ENCODE peak calls at places on chromosomes 3 and 15, in five cellular contexts. One of them, this sample, is unnamed.

GRCh38 chr3:195033531-195034091 is 237.3 kb downstream of the XXYLT1 start:
- DNase-seq in Panc1: no peak
- DNase-seq in HepG2: peak; percentile 53
- DNase-seq in GM23338: no peak
- DNase-seq in HL-60: no peak
- DNase-seq in this sample: no peak

GRCh38 chr15:90749754-90750153 is 32.6 kb downstream of the BLM start:
- DNase-seq in Panc1: no peak
- DNase-seq in HepG2: no peak
- DNase-seq in GM23338: peak; percentile 9
- DNase-seq in HL-60: no peak
- DNase-seq in this sample: no peak

GRCh38 chr3:10435850-10436249 is 69.5 kb downstream of the ATP2B2 start:
- DNase-seq in Panc1: no peak
- DNase-seq in HepG2: no peak
- DNase-seq in GM23338: no peak
- DNase-seq in HL-60: no peak
- DNase-seq in this sample: no peak

GRCh38 chr15:82830427-82831173 is 21.2 kb downstream of the WHAMM start:
- DNase-seq in Panc1: no peak
- DNase-seq in HepG2: no peak
- DNase-seq in GM23338: no peak
- DNase-seq in HL-60: no peak
- DNase-seq in this sample: no peak

GRCh38 chr3:181729071-181729915 is 17.6 kb downstream of the SOX2 start:
- DNase-seq in Panc1: no peak
- DNase-seq in HepG2: no peak
- DNase-seq in GM23338: no peak
- DNase-seq in HL-60: no peak
- DNase-seq in this sample: no peak

GRCh38 chr15:62269504-62269903 is 104.4 kb upstream of the C2CD4B start:
- DNase-seq in Panc1: no peak
- DNase-seq in HepG2: no peak
- DNase-seq in GM23338: peak; percentile 44
- DNase-seq in HL-60: no peak
- DNase-seq in this sample: no peak

GRCh38 chr3:38453914-38454178 is 156 bp downstream of the ACVR2B start:
- DNase-seq in Panc1: no peak
- DNase-seq in HepG2: no peak
- DNase-seq in GM23338: no peak
- DNase-seq in HL-60: no peak
- DNase-seq in this sample: no peak

GRCh38 chr3:15933439-15934144 is 135.8 kb upstream of the ANKRD28 start:
- DNase-seq in Panc1: no peak
- DNase-seq in HepG2: no peak
- DNase-seq in GM23338: no peak
- DNase-seq in HL-60: no peak
- DNase-seq in this sample: no peak

GRCh38 chr3:49719214-49719884 is at the start of gene AMIGO3:
- DNase-seq in Panc1: peak; percentile 22
- DNase-seq in HepG2: no peak
- DNase-seq in GM23338: peak; percentile 99
- DNase-seq in HL-60: peak; percentile 92
- DNase-seq in this sample: peak; percentile 61

GRCh38 chr3:170043506-170043905 is 5.7 kb downstream of the GPR160 start:
- DNase-seq in Panc1: no peak
- DNase-seq in HepG2: no peak
- DNase-seq in GM23338: no peak
- DNase-seq in HL-60: peak; percentile 22
- DNase-seq in this sample: no peak
- TF ChIP-seq REST in Panc1: no peak
- TF ChIP-seq REST in HepG2: no peak
- TF ChIP-seq REST in GM23338: no peak
- TF ChIP-seq REST in HL-60: no peak
- TF ChIP-seq REST in this sample: no peak

DNA sequence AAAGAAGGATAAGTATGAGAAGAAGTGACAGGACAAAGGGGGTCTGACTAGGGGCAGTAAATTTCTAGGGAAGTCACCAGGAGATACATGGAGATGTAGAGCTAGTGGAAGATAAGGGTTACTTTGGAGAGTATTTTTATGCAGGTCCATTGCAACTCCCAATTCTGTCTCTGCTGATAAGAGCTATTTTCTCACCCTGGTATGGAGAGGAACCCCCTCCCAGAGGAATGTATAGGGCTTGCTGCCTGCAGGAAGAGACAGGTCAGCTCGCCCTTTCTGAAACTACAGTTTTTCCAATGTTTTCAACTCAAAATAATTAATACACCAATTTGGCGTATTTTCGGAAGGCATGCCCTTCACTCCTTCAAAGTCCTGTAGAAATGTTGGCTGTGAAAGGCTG is 11.4 kb upstream of the CORO2B start:
- DNase-seq in Panc1: no peak
- DNase-seq in HepG2: no peak
- DNase-seq in GM23338: no peak
- DNase-seq in HL-60: no peak
- DNase-seq in this sample: no peak
- TF ChIP-seq REST in Panc1: no peak
- TF ChIP-seq REST in HepG2: no peak
- TF ChIP-seq REST in GM23338: no peak
- TF ChIP-seq REST in HL-60: no peak
- TF ChIP-seq REST in this sample: no peak

GRCh38 chr3:144032531-144033234 is 61.1 kb downstream of the DIPK2A start:
- DNase-seq in Panc1: no peak
- DNase-seq in HepG2: no peak
- DNase-seq in GM23338: no peak
- DNase-seq in HL-60: no peak
- DNase-seq in this sample: no peak
- TF ChIP-seq REST in Panc1: no peak
- TF ChIP-seq REST in HepG2: no peak
- TF ChIP-seq REST in GM23338: no peak
- TF ChIP-seq REST in HL-60: no peak
- TF ChIP-seq REST in this sample: no peak

GRCh38 chr15:69810441-69811071 is 287.2 kb downstream of the TLE3 start:
- DNase-seq in Panc1: no peak
- DNase-seq in HepG2: no peak
- DNase-seq in GM23338: no peak
- DNase-seq in HL-60: no peak
- DNase-seq in this sample: no peak

GRCh38 chr15:69813881-69814280 is 283.8 kb downstream of the TLE3 start:
- DNase-seq in Panc1: no peak
- DNase-seq in HepG2: no peak
- DNase-seq in GM23338: no peak
- DNase-seq in HL-60: no peak
- DNase-seq in this sample: no peak

GRCh38 chr15:69815793-69816192 is 281.9 kb downstream of the TLE3 start:
- DNase-seq in Panc1: no peak
- DNase-seq in HepG2: no peak
- DNase-seq in GM23338: no peak
- DNase-seq in HL-60: no peak
- DNase-seq in this sample: no peak

GRCh38 chr15:69809421-69809820 is 288.3 kb downstream of the TLE3 start:
- DNase-seq in Panc1: no peak
- DNase-seq in HepG2: no peak
- DNase-seq in GM23338: no peak
- DNase-seq in HL-60: no peak
- DNase-seq in this sample: no peak

GRCh38 chr15:69812881-69813280 is 284.8 kb downstream of the TLE3 start:
- DNase-seq in Panc1: no peak
- DNase-seq in HepG2: no peak
- DNase-seq in GM23338: peak; percentile 80
- DNase-seq in HL-60: no peak
- DNase-seq in this sample: peak; percentile 86
- TF ChIP-seq REST in Panc1: no peak
- TF ChIP-seq REST in HepG2: no peak
- TF ChIP-seq REST in GM23338: no peak
- TF ChIP-seq REST in HL-60: no peak
- TF ChIP-seq REST in this sample: no peak

DNA sequence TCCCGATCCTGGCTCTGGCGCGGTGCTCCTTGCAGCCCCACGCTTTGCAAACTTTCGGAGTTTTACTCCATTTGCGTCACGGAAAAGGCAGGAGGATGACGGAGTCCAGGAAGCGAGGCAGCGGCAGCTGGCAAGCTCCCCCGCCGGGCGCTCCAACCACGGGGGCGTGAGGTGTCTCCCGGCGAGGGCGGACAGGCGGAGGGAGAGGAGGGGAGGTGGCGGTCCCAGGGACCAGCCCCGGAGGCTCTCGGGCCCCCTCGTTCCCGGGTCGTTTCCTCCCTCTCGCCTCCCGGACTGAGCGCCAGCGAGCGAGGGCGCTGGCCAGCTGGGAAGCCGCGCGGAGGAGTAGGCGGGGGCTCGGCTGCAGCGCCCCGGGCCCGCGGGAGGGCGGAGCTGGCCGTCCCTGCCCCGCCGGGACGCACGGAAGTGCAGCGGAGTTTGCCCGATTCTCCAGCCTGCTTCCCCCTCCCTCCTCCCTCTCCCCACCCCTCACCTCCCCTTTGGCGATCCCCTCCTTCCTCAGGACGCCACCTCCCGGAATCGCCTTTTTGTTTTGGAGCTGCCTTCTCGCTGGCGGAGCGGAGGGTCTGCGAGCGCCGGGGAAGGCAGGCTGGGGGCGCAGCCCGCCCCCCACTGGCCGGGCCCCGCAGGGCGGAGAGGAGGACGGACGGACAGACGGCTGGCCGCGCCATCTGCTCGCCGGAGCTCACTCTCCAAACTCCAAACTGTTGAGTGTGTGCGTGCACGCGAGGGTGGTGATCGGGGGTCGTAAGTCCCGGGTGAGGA is at the start of gene SNX33:
- DNase-seq in Panc1: no peak
- DNase-seq in HepG2: peak; percentile 78
- DNase-seq in GM23338: peak; percentile 92
- DNase-seq in HL-60: peak; percentile 41
- DNase-seq in this sample: peak; percentile 88
- TF ChIP-seq REST in Panc1: no peak
- TF ChIP-seq REST in HepG2: no peak
- TF ChIP-seq REST in GM23338: no peak
- TF ChIP-seq REST in HL-60: no peak
- TF ChIP-seq REST in this sample: no peak

GRCh38 chr15:67945951-67946700 is 106.3 kb upstream of the RNU6-1 start:
- DNase-seq in Panc1: no peak
- DNase-seq in HepG2: peak; percentile 98
- DNase-seq in GM23338: peak; percentile 83
- DNase-seq in HL-60: no peak
- DNase-seq in this sample: peak; percentile 59
- TF ChIP-seq REST in Panc1: no peak
- TF ChIP-seq REST in HepG2: no peak
- TF ChIP-seq REST in GM23338: no peak
- TF ChIP-seq REST in HL-60: no peak
- TF ChIP-seq REST in this sample: no peak

DNA sequence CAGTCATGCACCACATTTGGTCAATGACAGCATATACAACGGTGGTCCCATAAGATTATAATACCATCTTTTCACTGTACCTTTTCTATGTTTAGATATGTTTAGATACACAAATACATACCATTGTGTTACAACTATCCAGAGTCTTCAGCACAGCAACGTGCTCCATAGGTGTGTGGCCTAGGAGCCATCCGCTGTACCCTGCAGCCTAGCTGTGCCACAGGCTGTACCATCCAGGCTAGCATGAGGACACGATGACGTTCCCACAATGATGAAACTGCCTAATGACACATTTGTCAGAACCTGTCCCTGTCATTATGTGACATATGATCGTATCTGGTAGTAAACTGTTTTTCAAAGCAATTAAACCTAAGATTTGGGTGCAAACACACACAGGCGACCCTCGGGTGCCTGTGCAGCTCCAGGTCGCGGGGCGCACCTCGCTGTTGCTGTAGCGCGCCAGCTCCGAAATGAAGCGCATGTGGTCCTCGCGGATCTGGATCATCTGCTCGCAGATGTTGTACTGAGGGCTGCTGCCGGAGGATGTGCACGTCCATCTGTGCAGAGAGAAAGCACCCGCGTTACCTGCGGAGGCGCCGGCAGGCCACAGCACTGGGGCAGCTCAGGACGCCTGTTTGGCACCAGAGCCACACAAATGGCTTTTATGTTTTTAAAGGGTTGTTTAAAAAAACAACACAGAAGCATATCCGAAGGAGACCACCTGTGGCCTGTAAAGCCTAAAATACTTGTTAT is 48.2 kb downstream of the CYFIP1 start:
- DNase-seq in Panc1: no peak
- DNase-seq in HepG2: no peak
- DNase-seq in GM23338: no peak
- DNase-seq in HL-60: no peak
- DNase-seq in this sample: no peak
- TF ChIP-seq REST in Panc1: no peak
- TF ChIP-seq REST in HepG2: no peak
- TF ChIP-seq REST in GM23338: no peak
- TF ChIP-seq REST in HL-60: no peak
- TF ChIP-seq REST in this sample: no peak